ENCODE peak calls at places on chromosomes 3 and 15, in four cellular contexts. V is B cell, R is dorsolateral prefrontal cortex, E is AG09319. A is an unnamed sample.

GRCh38 chr3:137304313-137305056 is 346.7 kb downstream of the IL20RB start:
- DNase-seq in V (no peak), R (no peak), E (no peak), A (no peak)

GRCh38 chr3:99471353-99472323 is 166.8 kb upstream of the COL8A1 start:
- DNase-seq in V (no peak), R (no peak), E (no peak), A (no peak)

GRCh38 chr15:81548350-81549116 is 174.5 kb upstream of the TMC3 start:
- DNase-seq in V (no peak), R (no peak), E (no peak), A (no peak)

GRCh38 chr3:169591159-169591951 is 72.2 kb downstream of the MECOM start:
- DNase-seq in V (no peak), R (no peak), E (no peak), A (no peak)

GRCh38 chr3:157370867-157371266 is 65.8 kb upstream of the PTX3 start:
- DNase-seq in V (no peak), R (no peak), E (no peak), A (no peak)

GRCh38 chr3:133891662-133892389 is 3.9 kb downstream of the RAB6B start:
- DNase-seq in V (no peak), R (no peak), E (no peak), A (no peak)

GRCh38 chr3:138165061-138165460 is 9.7 kb downstream of the DBR1 start:
- DNase-seq in V (no peak), R (no peak), E (no peak), A (no peak)

GRCh38 chr3:46925585-46925934 is 48.0 kb downstream of the PTH1R start:
- DNase-seq in V (no peak), R (peak; percentile 15), E (no peak), A (no peak)

GRCh38 chr3:161388860-161389259 is 17.5 kb upstream of the SPTSSB start:
- DNase-seq in V (no peak), R (no peak), E (no peak), A (no peak)

GRCh38 chr3:13479332-13479581 is 849 bp upstream of the HDAC11 start:
- DNase-seq in V (no peak), R (peak; percentile 94), E (no peak), A (no peak)

GRCh38 chr3:23740517-23741402 is 65.0 kb upstream of the UBE2E1 start:
- DNase-seq in V (no peak), R (no peak), E (no peak), A (no peak)

GRCh38 chr3:169147246-169148008 is 516.1 kb downstream of the MECOM start:
- DNase-seq in V (peak; percentile 17), R (no peak), E (peak; percentile 11), A (peak; percentile 18)

GRCh38 chr3:46852839-46853355 is 10.3 kb downstream of the MYL3 start:
- DNase-seq in V (no peak), R (no peak), E (no peak), A (peak; percentile 1)

GRCh38 chr3:112629425-112629824 is 11.5 kb downstream of the CCDC80 start:
- DNase-seq in V (no peak), R (no peak), E (peak; percentile 85), A (no peak)

GRCh38 chr15:88284441-88285106 is 28.0 kb upstream of the NTRK3 start:
- DNase-seq in V (no peak), R (no peak), E (no peak), A (no peak)

GRCh38 chr3:148131990-148132638 is 565.6 kb upstream of the AGTR1 start:
- DNase-seq in V (no peak), R (no peak), E (no peak), A (no peak)

GRCh38 chr3:132033471-132033870 is 1.3 kb downstream of the CPNE4 start:
- DNase-seq in V (no peak), R (no peak), E (no peak), A (no peak)

GRCh38 chr3:122513386-122514122 is 1.2 kb downstream of the KPNA1 start:
- DNase-seq in V (no peak), R (no peak), E (no peak), A (no peak)

GRCh38 chr3:87503901-87504498 is 227.6 kb upstream of the POU1F1 start:
- DNase-seq in V (peak; percentile 8), R (no peak), E (peak; percentile 19), A (no peak)
- TF ChIP-seq CTCF in V (peak; percentile 34), R (peak; percentile 69), E (peak; percentile 64), A (peak; percentile 84)

DNA sequence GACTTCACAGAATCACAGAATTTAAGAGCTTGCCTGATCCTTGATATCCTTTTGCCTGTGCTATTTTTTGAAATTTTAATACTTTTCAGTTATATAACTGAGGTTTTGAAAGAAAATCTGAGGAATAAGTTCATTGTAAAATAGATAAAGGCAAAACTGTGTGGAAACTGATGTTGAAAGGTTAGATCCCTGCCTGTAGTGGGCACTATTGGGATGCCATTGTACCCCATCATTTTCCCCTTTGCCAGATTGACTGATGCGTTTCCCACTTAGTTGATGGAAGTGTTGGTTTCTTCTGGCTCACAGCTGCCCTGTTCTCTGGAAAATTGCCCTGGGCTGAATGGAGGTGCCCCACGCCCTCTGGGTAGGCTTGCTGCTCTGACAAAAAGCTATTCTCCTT is 387.9 kb downstream of the RBMS3 start:
- DNase-seq in V (no peak), R (no peak), E (no peak), A (no peak)
- TF ChIP-seq CTCF in V (no peak), R (no peak), E (no peak), A (no peak)

GRCh38 chr3:57079221-57079831 is 18.9 kb downstream of the SPATA12 start:
- DNase-seq in V (no peak), R (no peak), E (no peak), A (no peak)

GRCh38 chr3:57080171-57080570 is 19.7 kb downstream of the SPATA12 start:
- DNase-seq in V (no peak), R (no peak), E (no peak), A (no peak)

GRCh38 chr3:57076422-57076951 is 16.0 kb downstream of the SPATA12 start:
- DNase-seq in V (no peak), R (no peak), E (no peak), A (no peak)

GRCh38 chr3:57077630-57078365 is 17.3 kb downstream of the SPATA12 start:
- DNase-seq in V (no peak), R (no peak), E (no peak), A (no peak)

DNA sequence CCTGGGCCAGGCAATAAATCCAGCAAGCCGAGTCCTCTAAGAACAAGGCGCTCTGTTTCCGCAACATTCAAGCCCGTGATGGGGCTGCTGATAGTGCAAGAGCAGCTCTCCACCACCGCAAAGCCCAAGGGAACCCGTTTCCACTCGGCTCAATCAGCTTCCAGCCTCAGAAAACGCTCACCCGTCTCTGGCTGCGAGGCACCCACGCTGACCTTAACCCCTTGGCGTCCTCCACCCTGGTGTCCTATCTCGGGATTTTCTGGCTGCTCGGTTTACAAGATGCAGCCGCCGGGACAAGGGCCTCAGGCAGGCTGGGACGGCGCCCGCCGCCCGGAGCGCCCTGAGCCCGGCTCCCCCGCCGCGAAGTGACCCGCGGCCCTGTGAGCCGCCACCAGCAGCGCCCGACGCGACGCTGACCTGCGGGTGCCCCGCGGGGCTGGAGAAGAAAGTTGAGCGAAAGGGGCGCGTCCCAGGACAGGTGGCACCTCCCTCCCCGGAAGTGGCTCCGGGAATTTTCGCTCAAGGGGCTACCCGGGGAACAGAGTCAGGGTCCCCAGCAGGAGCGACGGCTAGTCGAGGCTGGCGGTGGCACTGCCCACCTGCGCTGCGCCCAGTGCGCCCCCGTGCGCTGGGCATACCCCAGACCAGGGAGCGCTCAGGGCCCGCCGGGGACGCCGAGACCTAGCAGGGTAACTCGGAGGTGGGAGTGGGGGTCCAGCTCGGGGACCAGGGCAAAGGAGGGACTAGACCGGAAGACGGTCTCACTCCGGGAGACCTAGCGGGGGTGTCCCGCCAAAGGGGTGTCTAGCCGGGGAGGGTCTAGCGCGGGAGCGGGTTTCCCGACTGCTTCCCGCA is 18.1 kb downstream of the SPATA12 start:
- DNase-seq in V (peak; percentile 78), R (peak; percentile 48), E (no peak), A (peak; percentile 70)
- TF ChIP-seq CTCF in V (no peak), R (peak; percentile 28), E (peak; percentile 20), A (no peak)

DNA sequence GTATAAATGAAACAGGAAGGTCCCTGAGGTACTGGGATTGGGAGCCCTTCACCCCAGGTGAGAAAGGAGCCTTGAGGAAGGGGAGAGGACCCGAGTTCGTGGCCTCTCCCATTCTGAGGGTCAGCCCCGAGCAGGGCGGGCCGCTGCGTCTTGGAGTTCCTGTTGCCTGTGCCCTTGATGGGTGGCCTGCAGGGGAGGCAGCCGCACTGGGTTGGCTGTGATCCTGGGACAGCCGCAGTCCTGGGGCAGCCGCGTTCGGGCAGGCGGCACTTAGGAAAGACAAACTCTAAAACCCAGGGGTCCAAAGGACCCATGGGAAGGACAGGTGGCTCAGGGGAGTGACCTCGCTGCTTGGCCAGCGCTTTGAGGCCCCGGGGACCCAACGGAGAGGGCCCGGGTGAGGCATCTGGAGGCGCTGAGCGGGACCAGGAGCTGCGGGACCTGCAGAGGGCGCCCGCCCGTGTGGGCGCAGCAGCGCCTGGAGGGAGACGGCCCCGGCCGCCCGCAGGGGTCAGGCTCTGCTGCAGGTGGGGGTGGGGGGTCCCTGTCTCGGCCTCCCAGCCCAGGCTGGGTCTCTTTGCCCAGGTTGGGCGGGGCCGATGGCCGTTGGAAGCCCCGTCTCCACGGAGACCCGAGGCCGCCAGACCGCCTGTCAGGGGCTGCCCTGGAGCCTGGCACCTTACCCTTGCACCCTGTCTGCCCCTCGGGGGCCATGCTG is 65.1 kb downstream of the HMCES start:
- DNase-seq in V (peak; percentile 60), R (no peak), E (no peak), A (no peak)
- TF ChIP-seq CTCF in V (peak; percentile 66), R (peak; percentile 39), E (peak; percentile 61), A (peak; percentile 19)

A was measured in mesothelial cell of epicardium.